ENCODE peak calls at places on chromosomes 16 and 17, in four cellular contexts. W is neural crest cell; V is naive thymus-derived CD8-positive, alpha-beta T cell; G is adrenal gland. J is an unnamed sample.

GRCh38 chr17:17379197-17379991 is 76.2 kb downstream of the NT5M start:
- DNase-seq in W (no peak), V (no peak), G (no peak), J (no peak)

GRCh38 chr16:88784074-88784855 is 755 bp downstream of the PIEZO1 start:
- DNase-seq in W (no peak), V (no peak), G (peak), J (peak)

GRCh38 chr16:67847064-67847861 is at the start of gene CENPT:
- DNase-seq in W (no peak), V (no peak), G (peak), J (no peak)

GRCh38 chr17:36593651-36594316 is 2.1 kb downstream of the DHRS11 start:
- DNase-seq in W (no peak), V (no peak), G (no peak), J (no peak)

GRCh38 chr17:48110722-48111121 is 3.2 kb downstream of the SNX11 start:
- DNase-seq in W (no peak), V (no peak), G (no peak), J (no peak)

GRCh38 chr17:16915752-16916556 is 56.0 kb downstream of the TNFRSF13B start:
- DNase-seq in W (peak), V (no peak), G (no peak), J (peak)

GRCh38 chr16:27579086-27579980 is 29.4 kb downstream of the KATNIP start:
- DNase-seq in W (no peak), V (no peak), G (no peak), J (no peak)

GRCh38 chr16:53219795-53220194 is 165.0 kb downstream of the CHD9 start:
- DNase-seq in W (no peak), V (no peak), G (no peak), J (no peak)

GRCh38 chr16:49940464-49941224 is 84.4 kb upstream of the CNEP1R1 start:
- DNase-seq in W (no peak), V (no peak), G (no peak), J (no peak)

GRCh38 chr17:51006601-51007000 is 114.1 kb downstream of the SPAG9 start:
- DNase-seq in W (no peak), V (no peak), G (no peak), J (no peak)

GRCh38 chr16:80852261-80852872 is 48.0 kb upstream of the CDYL2 start:
- DNase-seq in W (no peak), V (no peak), G (no peak), J (peak)

GRCh38 chr17:36510636-36511035 is 24.0 kb downstream of the MYO19 start:
- DNase-seq in W (no peak), V (no peak), G (no peak), J (peak)

GRCh38 chr16:83134638-83135037 is 507.9 kb downstream of the CDH13 start:
- DNase-seq in W (no peak), V (no peak), G (no peak), J (no peak)

GRCh38 chr17:75512946-75513666 is 2.2 kb downstream of the CASKIN2 start:
- DNase-seq in W (no peak), V (no peak), G (no peak), J (no peak)

GRCh38 chr17:65514082-65514481 is 47.4 kb downstream of the AXIN2 start:
- DNase-seq in W (no peak), V (no peak), G (no peak), J (peak)

GRCh38 chr17:62700964-62701705 is 73.7 kb downstream of the MRC2 start:
- DNase-seq in W (no peak), V (no peak), G (no peak), J (no peak)

GRCh38 chr16:89071686-89072182 is 21.9 kb upstream of the ACSF3 start:
- DNase-seq in W (no peak), V (no peak), G (no peak), J (no peak)

GRCh38 chr16:13231365-13231764 is 330.0 kb downstream of the SHISA9 start:
- DNase-seq in W (no peak), V (no peak), G (no peak), J (no peak)

GRCh38 chr16:15899538-15900100 is 11.2 kb upstream of the CEP20 start:
- DNase-seq in W (no peak), V (no peak), G (peak), J (no peak)

GRCh38 chr17:58755577-58756245 is at the start of gene PPM1E:
- DNase-seq in W (peak), V (peak), G (peak), J (peak)

GRCh38 chr17:4304417-4305027 is 40.7 kb upstream of the ANKFY1 start:
- DNase-seq in W (peak), V (peak), G (no peak), J (peak)

GRCh38 chr17:55054429-55054828 is 85.9 kb downstream of the STXBP4 start:
- DNase-seq in W (no peak), V (no peak), G (no peak), J (no peak)